ENCODE peak calls at places on chromosomes 4 and X, in seven cellular contexts. N, J, P, V, G, Y and Z are unnamed samples.

GRCh38 chrX:76996641-76997040 is 450.5 kb upstream of the FGF16 start:
- DNase-seq in N (no peak), J (no peak), P (no peak), V (no peak), G (no peak), Y (no peak), Z (no peak)

GRCh38 chr4:82688091-82688815 is 110.3 kb downstream of the SCD5 start:
- DNase-seq in N (no peak), J (no peak), P (peak; percentile 28), V (peak; percentile 25), G (no peak), Y (peak; percentile 45), Z (no peak)

GRCh38 chr4:184553891-184554290 is 79.5 kb upstream of the IRF2 start:
- DNase-seq in N (no peak), J (no peak), P (no peak), V (no peak), G (no peak), Y (no peak), Z (no peak)

GRCh38 chrX:134171661-134172587 is 65.1 kb upstream of the CCDC160 start:
- DNase-seq in N (no peak), J (peak; percentile 20), P (peak; percentile 7), V (no peak), G (peak; percentile 37), Y (no peak), Z (no peak)

GRCh38 chr4:147843162-147843561 is 111.3 kb downstream of the ARHGAP10 start:
- DNase-seq in N (no peak), J (no peak), P (no peak), V (no peak), G (no peak), Y (peak; percentile 54), Z (no peak)

GRCh38 chr4:121784401-121784800 is 16.7 kb upstream of the EXOSC9 start:
- DNase-seq in N (no peak), J (no peak), P (no peak), V (no peak), G (no peak), Y (no peak), Z (no peak)

GRCh38 chr4:181870326-181870725 is 372.9 kb upstream of the TENM3 start:
- DNase-seq in N (no peak), J (peak; percentile 64), P (peak; percentile 1), V (peak; percentile 42), G (no peak), Y (no peak), Z (no peak)

GRCh38 chrX:103367502-103367901 is 8.8 kb upstream of the BEX3 start:
- DNase-seq in N (no peak), J (peak; percentile 30), P (no peak), V (peak; percentile 60), G (no peak), Y (no peak), Z (no peak)

GRCh38 chr4:125758438-125758837 is 443.7 kb downstream of the FAT4 start:
- DNase-seq in N (no peak), J (no peak), P (no peak), V (no peak), G (no peak), Y (no peak), Z (no peak)

GRCh38 chr4:47490550-47490949 is 5.5 kb downstream of the ATP10D start:
- DNase-seq in N (no peak), J (peak; percentile 35), P (peak; percentile 63), V (peak; percentile 34), G (no peak), Y (peak; percentile 59), Z (no peak)

DNA sequence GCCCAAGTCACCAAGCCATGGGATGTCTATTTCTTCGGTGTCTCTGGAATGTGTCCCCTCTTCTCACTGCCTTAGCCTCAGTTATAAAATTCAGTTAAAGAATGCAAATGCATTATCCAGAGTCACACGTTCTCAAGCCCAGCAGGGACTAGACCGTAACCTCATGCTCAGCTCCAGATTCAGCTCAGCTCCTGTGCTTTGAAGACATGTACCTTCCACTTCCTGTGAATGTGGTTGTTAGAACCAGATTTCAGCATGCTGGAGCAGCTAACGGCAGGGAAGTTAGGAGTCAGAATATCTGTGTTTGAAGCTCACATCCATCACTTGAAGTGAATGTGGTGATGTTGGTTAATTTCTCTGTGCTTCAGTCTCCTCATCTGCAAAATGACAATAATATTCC is 26.7 kb downstream of the GEMIN8 start:
- DNase-seq in N (no peak), J (no peak), P (no peak), V (no peak), G (no peak), Y (no peak), Z (no peak)
- TF ChIP-seq CTCF in N (no peak), J (no peak), P (no peak), V (no peak), G (no peak), Y (no peak), Z (no peak)

DNA sequence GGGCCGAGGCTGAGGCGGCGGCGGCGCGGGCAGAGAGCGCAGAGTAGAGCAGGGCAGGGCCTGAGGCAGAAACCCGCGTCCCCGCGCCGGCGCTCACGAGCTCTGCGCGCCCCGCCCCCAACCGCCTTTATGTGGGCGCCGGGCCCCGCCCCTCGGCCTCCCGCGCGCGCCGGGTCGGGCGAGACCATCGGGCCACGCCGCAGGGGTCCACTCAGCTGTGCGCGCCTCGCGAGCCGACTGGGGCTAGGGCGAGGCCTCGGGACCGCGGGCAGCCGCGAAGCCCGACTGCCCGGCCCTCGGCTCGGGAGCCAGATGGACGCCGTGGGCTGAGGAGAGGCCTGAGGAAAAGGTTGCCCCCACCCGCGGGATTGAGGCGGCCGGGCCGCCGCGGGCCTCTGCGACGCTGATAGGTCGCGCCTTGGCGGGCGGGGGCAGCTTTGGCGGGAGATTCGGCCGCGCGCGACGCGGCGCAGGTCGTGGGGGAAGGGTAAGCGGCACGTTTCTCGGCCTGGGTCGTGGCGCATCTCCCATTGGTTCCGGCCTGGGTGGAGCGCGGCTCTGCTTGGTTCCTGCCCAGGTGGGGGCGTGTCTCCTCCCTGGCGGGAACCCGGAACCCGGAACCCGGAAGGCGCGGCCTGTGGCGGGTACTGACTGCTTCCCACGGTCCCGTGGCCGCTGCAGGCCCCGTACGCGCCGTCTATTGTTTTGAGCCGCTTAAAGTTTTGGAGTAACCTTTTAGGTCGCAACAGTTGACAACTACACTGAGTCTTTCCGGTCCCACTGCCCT is at the start of gene SLBP:
- DNase-seq in N (peak; percentile 93), J (peak; percentile 89), P (peak; percentile 93), V (peak; percentile 96), G (peak; percentile 85), Y (peak; percentile 99), Z (peak; percentile 97)
- TF ChIP-seq CTCF in N (no peak), J (no peak), P (no peak), V (no peak), G (no peak), Y (no peak), Z (no peak)

GRCh38 chrX:373641-374471 is 12.9 kb downstream of the PPP2R3B start:
- DNase-seq in N (peak; percentile 68), J (no peak), P (peak; percentile 31), V (peak; percentile 49), G (peak; percentile 35), Y (no peak), Z (peak; percentile 84)
- TF ChIP-seq CTCF in N (no peak), J (no peak), P (no peak), V (no peak), G (no peak), Y (no peak), Z (peak; percentile 7)

GRCh38 chrX:41863343-41864203 is 59.8 kb downstream of the CASK start:
- DNase-seq in N (no peak), J (no peak), P (no peak), V (no peak), G (no peak), Y (no peak), Z (no peak)
- TF ChIP-seq CTCF in N (no peak), J (no peak), P (no peak), V (peak; percentile 29), G (no peak), Y (no peak), Z (no peak)